ENCODE peak calls at places on chromosomes 12 and 14, in five cellular contexts. S is neuronal stem cell, Y is IMR-90, T is H1, N is mesenchymal stem cell. C is an unnamed sample. For H3K36me3, the result is how much of the 10 kb centered on the place peaks cover.

GRCh38 chr12:74538491-74539258 is 1.0 kb downstream of the ATXN7L3B start:
- DNase-seq in N (peak), Y (no peak), S (no peak), T (no peak), C (no peak)

GRCh38 chr14:95536036-95536577 is 1.3 kb downstream of the GLRX5 start:
- DNase-seq in N (no peak), S (no peak), T (no peak), Y (no peak), C (no peak)

GRCh38 chr12:22477166-22477893 is 67.0 kb downstream of the C2CD5 start:
- DNase-seq in Y (peak), T (no peak), N (peak), S (no peak), C (peak)

GRCh38 chr14:95068091-95068490 is 89.2 kb downstream of the DICER1 start:
- DNase-seq in T (no peak), N (no peak), Y (no peak), S (no peak), C (no peak)

GRCh38 chr14:64800000-64800399 is 79.7 kb downstream of the SPTB start:
- DNase-seq in N (peak), Y (peak), S (no peak), T (no peak), C (peak)

GRCh38 chr14:103372552-103373304 is 12.5 kb upstream of the MARK3 start:
- DNase-seq in T (no peak), Y (peak), N (peak), S (no peak), C (peak)

GRCh38 chr12:132597333-132598283 is 12.8 kb downstream of the LRCOL1 start:
- DNase-seq in N (peak), T (peak), S (peak), Y (peak), C (no peak)

GRCh38 chr14:64656986-64657385 is 47.2 kb upstream of the PLEKHG3 start:
- DNase-seq in T (no peak), S (no peak), Y (no peak), N (no peak), C (peak)

GRCh38 chr12:52903855-52904508 is 894 bp downstream of the KRT8 start:
- DNase-seq in S (peak), N (peak), T (peak), Y (no peak), C (peak)

GRCh38 chr14:80202888-80203562 is 8.3 kb downstream of the DIO2 start:
- DNase-seq in T (peak), N (no peak), Y (no peak), S (no peak), C (no peak)

GRCh38 chr14:19851365-19851764 is 23.6 kb upstream of the OR4K2 start:
- DNase-seq in S (no peak), Y (no peak), N (no peak), T (no peak), C (peak)

GRCh38 chr14:64937821-64938193 is 4.7 kb downstream of the GPX2 start:
- DNase-seq in S (no peak), Y (peak), N (peak), T (no peak), C (no peak)

GRCh38 chr14:50342211-50343080 is 30.3 kb downstream of the DMAC2L start:
- DNase-seq in Y (peak), T (no peak), S (no peak), N (peak), C (no peak)

GRCh38 chr12:19031032-19031431 is 98.5 kb upstream of the PLEKHA5 start:
- DNase-seq in N (peak), T (no peak), Y (peak), S (no peak), C (peak)

GRCh38 chr12:19775241-19775640 is 335.9 kb downstream of the AEBP2 start:
- DNase-seq in Y (no peak), S (no peak), T (no peak), N (no peak), C (no peak)

GRCh38 chr12:103852498-103852992 is 11.5 kb upstream of the NT5DC3 start:
- DNase-seq in Y (peak), S (no peak), T (no peak), N (peak), C (no peak)

GRCh38 chr14:61535470-61535869 is 159.8 kb upstream of the HIF1A start:
- DNase-seq in N (no peak), S (no peak), Y (no peak), T (no peak), C (no peak)
- H3K14ac ChIP-seq in N (no peak), S (no peak), Y (peak), T (no peak), C (no peak)

GRCh38 chr12:124425667-124426066 is 130.8 kb downstream of the RFLNA start:
- DNase-seq in Y (no peak), S (no peak), T (no peak), N (no peak), C (no peak)
- H3K36me3 ChIP-seq in Y (under half), S (half or more), T (under half), N (half or more), C (half or more)

GRCh38 chr12:25248732-25249131 is 2.0 kb downstream of the KRAS start:
- DNase-seq in T (no peak), Y (no peak), S (no peak), N (no peak), C (no peak)

GRCh38 chr12:25252946-25253345 is 2.2 kb upstream of the KRAS start:
- DNase-seq in Y (no peak), T (no peak), N (peak), S (no peak), C (peak)

GRCh38 chr12:25249951-25250738 is 584 bp downstream of the KRAS start:
- DNase-seq in N (peak), T (peak), S (peak), Y (peak), C (peak)

GRCh38 chr12:25251749-25252148 is 1.0 kb upstream of the KRAS start:
- DNase-seq in Y (no peak), N (no peak), T (no peak), S (no peak), C (peak)

DNA sequence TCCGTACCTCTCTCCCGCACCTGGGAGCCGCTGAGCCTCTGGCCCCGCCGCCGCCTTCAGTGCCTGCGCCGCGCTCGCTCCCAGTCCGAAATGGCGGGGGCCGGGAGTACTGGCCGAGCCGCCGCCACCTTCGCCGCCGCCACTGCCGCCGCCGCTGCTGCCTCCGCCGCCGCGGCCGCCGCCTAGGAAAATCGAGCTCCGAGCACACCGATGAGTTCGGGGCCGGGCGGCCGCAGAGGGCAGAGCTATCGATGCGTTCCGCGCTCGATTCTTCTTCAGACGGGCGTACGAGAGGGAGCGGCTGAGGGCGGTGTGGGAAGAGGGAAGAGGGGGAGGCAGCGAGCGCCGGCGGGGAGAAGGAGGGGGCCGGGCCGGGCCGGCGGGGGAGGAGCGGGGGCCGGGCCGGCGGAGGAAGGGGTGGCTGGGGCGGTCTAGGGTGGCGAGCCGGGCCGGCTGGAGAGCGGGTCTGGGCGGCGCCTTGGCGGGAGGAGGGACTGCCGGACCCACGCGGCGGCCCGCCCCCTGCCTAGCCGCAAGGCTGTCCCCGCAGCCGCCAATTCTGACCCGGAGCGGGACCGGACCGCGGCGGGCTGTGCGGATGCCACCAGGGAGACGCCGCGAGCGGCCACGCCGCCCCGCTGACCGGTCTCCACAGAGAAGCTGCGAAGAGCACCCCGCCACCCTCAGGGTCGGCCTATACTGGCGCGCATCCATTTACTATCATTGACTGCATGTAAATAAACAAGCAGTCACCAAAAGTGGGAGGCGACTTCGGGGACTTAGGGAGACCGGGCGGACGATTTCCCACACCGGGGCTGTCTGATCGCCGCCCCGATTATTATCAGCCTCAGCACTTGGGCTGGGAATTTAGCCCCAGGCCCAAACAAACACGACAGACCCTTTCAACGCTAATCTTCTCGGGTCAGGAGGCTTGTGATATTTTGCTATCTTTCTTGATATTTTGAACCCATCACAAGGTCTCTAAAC is at the start of gene KRAS:
- DNase-seq in N (peak), T (peak), S (peak), Y (peak), C (peak)
- H3K14ac ChIP-seq in N (peak), T (no peak), S (peak), Y (peak), C (peak)

DNA sequence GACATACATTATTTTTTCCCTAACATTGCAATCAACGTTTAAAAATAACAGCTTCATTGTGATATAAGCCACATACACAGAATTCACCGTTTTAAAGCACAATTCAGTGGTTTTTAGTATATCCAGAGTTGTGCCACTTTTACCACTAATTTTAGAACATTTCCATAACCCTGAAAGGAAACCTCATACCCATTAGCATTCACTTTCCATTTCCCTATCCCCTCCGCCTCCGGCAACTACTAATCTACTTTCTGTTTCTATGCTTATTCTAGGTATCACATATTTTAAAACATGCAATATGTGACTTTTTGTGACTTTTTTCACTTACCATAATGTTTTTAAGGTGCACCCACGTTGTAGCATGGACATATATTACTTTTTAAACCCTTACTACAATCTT is 55.6 kb upstream of the ISM2 start:
- DNase-seq in T (no peak), S (no peak), Y (no peak), N (no peak), C (no peak)
- H3K36me3 ChIP-seq in T (under half), S (half or more), Y (under half), N (half or more), C (under half)